ENCODE peak calls at places on chromosomes 5 and 9, in four cellular contexts. P is mammary epithelial cell, X is neural progenitor cell, R is upper lobe of left lung. Z is an unnamed sample. For H3K4me1, the result is how much of the 10 kb centered on the place peaks cover.

GRCh38 chr5:2710910-2711309 is 40.6 kb downstream of the IRX2 start:
- DNase-seq in P (no peak), X (no peak), R (no peak), Z (no peak)

GRCh38 chr5:18102733-18103132 is 468.5 kb downstream of the TAF11L14 start:
- DNase-seq in P (no peak), X (peak), R (no peak), Z (no peak)

GRCh38 chr9:119005162-119005561 is 364.1 kb downstream of the BRINP1 start:
- DNase-seq in P (no peak), X (peak), R (no peak), Z (no peak)

GRCh38 chr9:134800791-134801339 is 79.7 kb upstream of the FCN2 start:
- DNase-seq in P (no peak), X (no peak), R (peak), Z (no peak)

GRCh38 chr9:105742088-105742487 is 47.7 kb downstream of the TMEM38B start:
- DNase-seq in P (no peak), X (no peak), R (no peak), Z (no peak)

GRCh38 chr9:8895498-8896224 is 1096.1 kb upstream of the DMAC1 start:
- DNase-seq in P (no peak), X (peak), R (no peak), Z (no peak)

GRCh38 chr5:144060598-144060997 is 109.9 kb downstream of the YIPF5 start:
- DNase-seq in P (peak), X (no peak), R (no peak), Z (no peak)

GRCh38 chr5:164818440-164818839 is 1313.0 kb downstream of the MAT2B start:
- DNase-seq in P (no peak), X (peak), R (no peak), Z (no peak)

GRCh38 chr9:83582026-83582425 is 40.9 kb upstream of the IDNK start:
- DNase-seq in P (peak), X (no peak), R (no peak), Z (no peak)

GRCh38 chr9:18923167-18923566 is 109.8 kb downstream of the SAXO1 start:
- DNase-seq in P (no peak), X (no peak), R (no peak), Z (no peak)

GRCh38 chr5:115801984-115802383 is 14.5 kb downstream of the CDO1 start:
- DNase-seq in P (no peak), X (no peak), R (no peak), Z (no peak)

GRCh38 chr5:146770546-146770945 is 108.0 kb downstream of the PPP2R2B start:
- DNase-seq in P (no peak), X (no peak), R (no peak), Z (no peak)

DNA sequence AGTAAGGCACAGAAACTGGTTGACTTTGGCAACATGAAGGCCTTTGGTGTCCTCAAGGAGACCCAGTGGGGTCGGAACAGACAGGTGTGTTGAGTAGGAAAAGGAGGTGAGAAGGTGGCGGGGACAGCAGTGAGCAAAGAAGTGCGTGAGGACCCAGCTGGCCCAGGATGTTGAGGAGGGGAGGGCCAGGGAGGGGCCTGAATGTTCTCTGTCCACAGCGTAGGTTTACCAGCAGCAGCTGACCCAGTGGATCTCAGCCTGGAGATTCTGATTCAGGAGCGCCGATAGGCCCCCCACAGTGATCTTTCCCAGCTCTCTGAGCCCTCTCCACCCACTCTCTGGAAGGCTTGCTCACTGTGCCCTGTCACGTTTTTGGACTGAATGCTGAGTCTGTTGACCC is 88.5 kb downstream of the DAB2IP start:
- DNase-seq in P (no peak), X (no peak), R (no peak), Z (no peak)
- H3K4me1 ChIP-seq in P (half or more), X (half or more), R (half or more), Z (half or more)

GRCh38 chr9:96160168-96160567 is 141.8 kb downstream of the HSD17B3 start:
- DNase-seq in P (no peak), X (no peak), R (no peak), Z (no peak)

GRCh38 chr9:96160866-96161265 is 141.1 kb downstream of the HSD17B3 start:
- DNase-seq in P (no peak), X (no peak), R (no peak), Z (no peak)

GRCh38 chr9:96158147-96158546 is 143.8 kb downstream of the HSD17B3 start:
- DNase-seq in P (no peak), X (peak), R (no peak), Z (no peak)

GRCh38 chr9:96158909-96159575 is 142.9 kb downstream of the HSD17B3 start:
- DNase-seq in P (peak), X (no peak), R (no peak), Z (no peak)

DNA sequence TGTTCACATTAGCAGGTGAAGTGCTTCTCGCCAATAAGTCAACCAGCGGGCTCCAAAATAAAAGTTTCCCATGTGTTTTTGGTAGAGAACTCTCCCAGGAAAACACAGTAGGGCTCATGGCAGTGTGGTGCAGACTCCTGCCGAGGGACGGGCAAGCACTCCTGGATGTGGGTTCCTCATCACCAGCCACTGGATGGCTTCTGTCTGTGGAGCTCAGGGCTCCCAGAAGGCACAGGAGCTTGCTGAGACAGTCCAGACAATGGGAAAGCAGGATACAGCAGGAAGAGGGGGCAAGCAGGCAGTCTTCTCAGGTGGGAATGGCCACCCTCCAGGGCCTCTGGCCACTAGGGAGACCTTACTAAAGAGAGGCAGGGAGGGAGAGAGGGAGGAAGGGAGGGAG is 142.4 kb downstream of the HSD17B3 start:
- DNase-seq in P (no peak), X (no peak), R (no peak), Z (no peak)
- H3K4me1 ChIP-seq in P (under half), X (under half), R (under half), Z (under half)

GRCh38 chr9:34993502-34994428 is 4.2 kb downstream of the DNAJB5 start:
- DNase-seq in P (no peak), X (no peak), R (peak), Z (no peak)
- H3K4me1 ChIP-seq in P (under half), X (under half), R (under half), Z (half or more)

GRCh38 chr5:56512314-56512996 is 279.3 kb upstream of the ANKRD55 start:
- DNase-seq in P (no peak), X (no peak), R (no peak), Z (no peak)
- H3K4me1 ChIP-seq in P (under half), X (under half), R (under half), Z (under half)

DNA sequence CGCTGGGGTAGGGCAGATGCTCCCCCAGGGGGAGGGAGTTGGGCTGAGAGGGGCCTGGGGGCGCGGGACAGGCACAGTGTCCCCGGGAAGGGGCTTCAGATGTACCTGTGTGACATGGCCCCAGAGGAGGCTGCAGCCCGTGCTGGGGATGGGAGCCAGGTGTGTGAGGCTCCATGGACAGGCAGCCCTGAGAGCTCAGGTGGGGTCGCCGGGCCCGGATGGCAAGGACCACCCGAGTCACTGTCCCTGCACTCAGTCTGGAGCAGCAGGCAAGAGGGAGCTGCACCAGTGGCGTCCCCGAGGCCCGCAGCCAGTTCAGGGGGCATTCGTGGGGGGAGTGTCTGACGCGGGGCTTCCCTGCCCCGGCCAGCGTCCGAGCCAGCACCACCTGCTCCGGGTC is 18.9 kb downstream of the CCDC187 start:
- DNase-seq in P (no peak), X (no peak), R (peak), Z (no peak)
- H3K4me1 ChIP-seq in P (under half), X (under half), R (under half), Z (under half)

GRCh38 chr9:110936252-110936651 is 102.0 kb downstream of the LPAR1 start:
- DNase-seq in P (no peak), X (no peak), R (no peak), Z (no peak)

GRCh38 chr9:110932883-110933282 is 105.4 kb downstream of the LPAR1 start:
- DNase-seq in P (no peak), X (no peak), R (no peak), Z (no peak)

GRCh38 chr9:110936719-110937452 is 101.4 kb downstream of the LPAR1 start:
- DNase-seq in P (no peak), X (no peak), R (no peak), Z (no peak)

GRCh38 chr9:110935829-110936228 is 102.4 kb downstream of the LPAR1 start:
- DNase-seq in P (no peak), X (no peak), R (no peak), Z (no peak)

GRCh38 chr9:110933350-110934001 is 104.8 kb downstream of the LPAR1 start:
- DNase-seq in P (no peak), X (no peak), R (no peak), Z (no peak)
- H3K4me1 ChIP-seq in P (under half), X (under half), R (under half), Z (under half)

GRCh38 chr5:43554497-43554896 is 2.4 kb downstream of the PAIP1 start:
- DNase-seq in P (no peak), X (no peak), R (no peak), Z (no peak)

GRCh38 chr5:43555895-43556606 is 826 bp downstream of the PAIP1 start:
- DNase-seq in P (peak), X (peak), R (peak), Z (no peak)

GRCh38 chr5:43548358-43548757 is 8.5 kb downstream of the PAIP1 start:
- DNase-seq in P (no peak), X (no peak), R (no peak), Z (no peak)

GRCh38 chr5:43556857-43557593 is at the start of gene PAIP1:
- DNase-seq in P (peak), X (peak), R (peak), Z (peak)

DNA sequence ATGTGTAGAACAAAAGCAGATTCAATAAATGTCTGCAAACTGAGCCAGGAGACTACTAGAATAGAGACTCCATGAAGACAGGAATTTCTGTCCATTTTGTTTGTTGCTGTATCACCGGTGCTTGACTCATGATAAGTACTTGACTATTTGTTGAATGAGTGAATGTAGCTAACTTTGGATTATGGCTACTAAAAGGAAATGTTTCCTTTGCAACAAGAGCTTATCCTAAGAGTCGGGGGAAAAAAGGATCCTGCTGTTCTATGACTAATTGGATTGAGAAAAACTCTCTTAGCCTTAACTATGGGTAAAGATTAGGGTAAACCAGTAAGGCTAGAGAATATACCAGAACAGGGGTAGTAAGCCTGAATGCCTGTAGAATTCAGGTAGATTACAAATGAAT is 3.5 kb downstream of the PAIP1 start:
- DNase-seq in P (no peak), X (peak), R (no peak), Z (no peak)
- H3K4me1 ChIP-seq in P (under half), X (under half), R (under half), Z (under half)

GRCh38 chr9:98108540-98109031 is 10.4 kb downstream of the TRIM14 start:
- DNase-seq in P (no peak), X (no peak), R (no peak), Z (no peak)
- H3K4me1 ChIP-seq in P (under half), X (under half), R (under half), Z (under half)

Z was measured in esophagus squamous epithelium.